ENCODE peak calls at places on chromosomes 12 and 14, in ten cellular contexts. One of them, this sample, is unnamed.

GRCh38 chr14:101478096-101478495 is 83.2 kb upstream of the DIO3 start:
- DNase-seq in activated CD4-positive, alpha-beta T cell treated with anti-CD3 and anti-CD28 coated beads for 48 hours: no peak
- DNase-seq in HT-29: no peak
- DNase-seq in fibroblast of villous mesenchyme: no peak
- DNase-seq in NCI-H1417: no peak
- DNase-seq in HTR-8/SVneo: no peak
- DNase-seq in putamen: no peak
- DNase-seq in GM20000: no peak
- DNase-seq in activated T-helper 1 cell treated with Interleukin-2 at 50 U/mL for 16 hours: no peak
- DNase-seq in hypothalamus: no peak
- DNase-seq in this sample: no peak

GRCh38 chr12:116712458-116713303 is 25.2 kb downstream of the SPRING1 start:
- DNase-seq in activated CD4-positive, alpha-beta T cell treated with anti-CD3 and anti-CD28 coated beads for 48 hours: no peak
- DNase-seq in HT-29: no peak
- DNase-seq in fibroblast of villous mesenchyme: no peak
- DNase-seq in NCI-H1417: peak
- DNase-seq in HTR-8/SVneo: no peak
- DNase-seq in putamen: no peak
- DNase-seq in GM20000: no peak
- DNase-seq in activated T-helper 1 cell treated with Interleukin-2 at 50 U/mL for 16 hours: no peak
- DNase-seq in hypothalamus: no peak
- DNase-seq in this sample: no peak

GRCh38 chr14:100471451-100472093 is 115.6 kb downstream of the BEGAIN start:
- DNase-seq in activated CD4-positive, alpha-beta T cell treated with anti-CD3 and anti-CD28 coated beads for 48 hours: no peak
- DNase-seq in HT-29: no peak
- DNase-seq in fibroblast of villous mesenchyme: no peak
- DNase-seq in NCI-H1417: peak
- DNase-seq in HTR-8/SVneo: peak
- DNase-seq in putamen: no peak
- DNase-seq in GM20000: no peak
- DNase-seq in activated T-helper 1 cell treated with Interleukin-2 at 50 U/mL for 16 hours: no peak
- DNase-seq in hypothalamus: no peak
- DNase-seq in this sample: no peak

GRCh38 chr14:78701246-78701645 is 531.1 kb downstream of the NRXN3 start:
- DNase-seq in activated CD4-positive, alpha-beta T cell treated with anti-CD3 and anti-CD28 coated beads for 48 hours: no peak
- DNase-seq in HT-29: no peak
- DNase-seq in fibroblast of villous mesenchyme: no peak
- DNase-seq in NCI-H1417: no peak
- DNase-seq in HTR-8/SVneo: no peak
- DNase-seq in putamen: no peak
- DNase-seq in GM20000: no peak
- DNase-seq in activated T-helper 1 cell treated with Interleukin-2 at 50 U/mL for 16 hours: no peak
- DNase-seq in hypothalamus: no peak
- DNase-seq in this sample: no peak

GRCh38 chr14:68628605-68629310 is 164.1 kb downstream of the ZFP36L1 start:
- DNase-seq in activated CD4-positive, alpha-beta T cell treated with anti-CD3 and anti-CD28 coated beads for 48 hours: peak
- DNase-seq in HT-29: peak
- DNase-seq in fibroblast of villous mesenchyme: no peak
- DNase-seq in NCI-H1417: no peak
- DNase-seq in HTR-8/SVneo: no peak
- DNase-seq in putamen: no peak
- DNase-seq in GM20000: no peak
- DNase-seq in activated T-helper 1 cell treated with Interleukin-2 at 50 U/mL for 16 hours: no peak
- DNase-seq in hypothalamus: no peak
- DNase-seq in this sample: peak

GRCh38 chr14:68141531-68142088 is 322.0 kb downstream of the RAD51B start:
- DNase-seq in activated CD4-positive, alpha-beta T cell treated with anti-CD3 and anti-CD28 coated beads for 48 hours: no peak
- DNase-seq in HT-29: peak
- DNase-seq in fibroblast of villous mesenchyme: peak
- DNase-seq in NCI-H1417: no peak
- DNase-seq in HTR-8/SVneo: no peak
- DNase-seq in putamen: no peak
- DNase-seq in GM20000: no peak
- DNase-seq in activated T-helper 1 cell treated with Interleukin-2 at 50 U/mL for 16 hours: no peak
- DNase-seq in hypothalamus: no peak
- DNase-seq in this sample: peak

GRCh38 chr12:103944964-103945363 is 14.8 kb downstream of the HSP90B1 start:
- DNase-seq in activated CD4-positive, alpha-beta T cell treated with anti-CD3 and anti-CD28 coated beads for 48 hours: no peak
- DNase-seq in HT-29: no peak
- DNase-seq in fibroblast of villous mesenchyme: no peak
- DNase-seq in NCI-H1417: no peak
- DNase-seq in HTR-8/SVneo: no peak
- DNase-seq in putamen: no peak
- DNase-seq in GM20000: no peak
- DNase-seq in activated T-helper 1 cell treated with Interleukin-2 at 50 U/mL for 16 hours: no peak
- DNase-seq in hypothalamus: no peak
- DNase-seq in this sample: no peak

GRCh38 chr12:70366581-70367267 is 634 bp downstream of the KCNMB4 start:
- DNase-seq in activated CD4-positive, alpha-beta T cell treated with anti-CD3 and anti-CD28 coated beads for 48 hours: peak
- DNase-seq in HT-29: peak
- DNase-seq in fibroblast of villous mesenchyme: peak
- DNase-seq in NCI-H1417: peak
- DNase-seq in HTR-8/SVneo: peak
- DNase-seq in putamen: peak
- DNase-seq in GM20000: peak
- DNase-seq in activated T-helper 1 cell treated with Interleukin-2 at 50 U/mL for 16 hours: peak
- DNase-seq in hypothalamus: no peak
- DNase-seq in this sample: peak

GRCh38 chr14:49607583-49607982 is 8.8 kb downstream of the LRR1 start:
- DNase-seq in activated CD4-positive, alpha-beta T cell treated with anti-CD3 and anti-CD28 coated beads for 48 hours: no peak
- DNase-seq in HT-29: no peak
- DNase-seq in fibroblast of villous mesenchyme: no peak
- DNase-seq in NCI-H1417: no peak
- DNase-seq in HTR-8/SVneo: no peak
- DNase-seq in putamen: no peak
- DNase-seq in GM20000: no peak
- DNase-seq in activated T-helper 1 cell treated with Interleukin-2 at 50 U/mL for 16 hours: no peak
- DNase-seq in hypothalamus: no peak
- DNase-seq in this sample: no peak

GRCh38 chr12:56999456-56999855 is 6.9 kb downstream of the ZBTB39 start:
- DNase-seq in activated CD4-positive, alpha-beta T cell treated with anti-CD3 and anti-CD28 coated beads for 48 hours: no peak
- DNase-seq in HT-29: no peak
- DNase-seq in fibroblast of villous mesenchyme: no peak
- DNase-seq in NCI-H1417: no peak
- DNase-seq in HTR-8/SVneo: no peak
- DNase-seq in putamen: no peak
- DNase-seq in GM20000: no peak
- DNase-seq in activated T-helper 1 cell treated with Interleukin-2 at 50 U/mL for 16 hours: no peak
- DNase-seq in hypothalamus: no peak
- DNase-seq in this sample: no peak

GRCh38 chr14:66045572-66046021 is 440.6 kb upstream of the CCDC196 start:
- DNase-seq in activated CD4-positive, alpha-beta T cell treated with anti-CD3 and anti-CD28 coated beads for 48 hours: no peak
- DNase-seq in HT-29: no peak
- DNase-seq in fibroblast of villous mesenchyme: peak
- DNase-seq in NCI-H1417: no peak
- DNase-seq in HTR-8/SVneo: no peak
- DNase-seq in putamen: no peak
- DNase-seq in GM20000: no peak
- DNase-seq in activated T-helper 1 cell treated with Interleukin-2 at 50 U/mL for 16 hours: no peak
- DNase-seq in hypothalamus: no peak
- DNase-seq in this sample: peak

GRCh38 chr12:79549531-79550271 is 141.1 kb downstream of the PAWR start:
- DNase-seq in activated CD4-positive, alpha-beta T cell treated with anti-CD3 and anti-CD28 coated beads for 48 hours: no peak
- DNase-seq in HT-29: no peak
- DNase-seq in fibroblast of villous mesenchyme: peak
- DNase-seq in NCI-H1417: no peak
- DNase-seq in HTR-8/SVneo: no peak
- DNase-seq in putamen: no peak
- DNase-seq in GM20000: no peak
- DNase-seq in activated T-helper 1 cell treated with Interleukin-2 at 50 U/mL for 16 hours: no peak
- DNase-seq in hypothalamus: no peak
- DNase-seq in this sample: peak

This sample was measured in hepatocyte.